ENCODE peak calls at places on chromosomes 4 and X, in six cellular contexts. V, I, E, Y, G and U are unnamed samples.
A peak's percentile ranks its signal among the peaks of the same experiment; 100 is the strongest.

GRCh38 chr4:78775278-78776030 is 696 bp upstream of the BMP2K start:
- DNase-seq in V (peak; percentile 87), I (peak; percentile 76), E (peak; percentile 86), Y (no peak), G (peak; percentile 94), U (peak; percentile 95)

GRCh38 chr4:89251396-89251795 is 56.2 kb downstream of the GPRIN3 start:
- DNase-seq in V (no peak), I (no peak), E (no peak), Y (no peak), G (no peak), U (no peak)

GRCh38 chrX:2935364-2935748 is 6.2 kb upstream of the ARSD start:
- DNase-seq in V (no peak), I (no peak), E (no peak), Y (no peak), G (no peak), U (no peak)

GRCh38 chr4:76546282-76547166 is 111.5 kb downstream of the SHROOM3 start:
- DNase-seq in V (peak; percentile 81), I (no peak), E (no peak), Y (no peak), G (no peak), U (no peak)

GRCh38 chr4:14908635-14909034 is 93.6 kb upstream of the CPEB2 start:
- DNase-seq in V (no peak), I (no peak), E (no peak), Y (no peak), G (no peak), U (no peak)

GRCh38 chr4:24382381-24382780 is 202.0 kb downstream of the DHX15 start:
- DNase-seq in V (no peak), I (no peak), E (no peak), Y (no peak), G (no peak), U (no peak)

GRCh38 chrX:93422693-93423092 is 250.7 kb downstream of the NAP1L3 start:
- DNase-seq in V (peak; percentile 64), I (no peak), E (no peak), Y (no peak), G (no peak), U (no peak)

GRCh38 chr4:26058537-26058936 is 144.5 kb downstream of the SMIM20 start:
- DNase-seq in V (no peak), I (no peak), E (no peak), Y (peak; percentile 32), G (peak; percentile 60), U (no peak)

GRCh38 chr4:68724426-68724825 is 54.0 kb upstream of the UGT2B15 start:
- DNase-seq in V (no peak), I (no peak), E (no peak), Y (no peak), G (no peak), U (no peak)

GRCh38 chrX:85326234-85327059 is 53.0 kb downstream of the POF1B start:
- DNase-seq in V (no peak), I (no peak), E (no peak), Y (no peak), G (peak; percentile 29), U (peak; percentile 32)

GRCh38 chr4:110007217-110007616 is 94.5 kb downstream of the EGF start:
- DNase-seq in V (no peak), I (no peak), E (no peak), Y (no peak), G (no peak), U (no peak)

GRCh38 chr4:86846921-86847320 is 2.3 kb downstream of the SLC10A6 start:
- DNase-seq in V (no peak), I (no peak), E (no peak), Y (no peak), G (no peak), U (no peak)

GRCh38 chrX:17525266-17525665 is 150.3 kb downstream of the NHS start:
- DNase-seq in V (no peak), I (no peak), E (no peak), Y (no peak), G (no peak), U (no peak)

GRCh38 chrX:124005220-124005619 is 43.7 kb downstream of the STAG2 start:
- DNase-seq in V (no peak), I (no peak), E (no peak), Y (no peak), G (no peak), U (no peak)

GRCh38 chrX:150772150-150772970 is 79.2 kb downstream of the MTMR1 start:
- DNase-seq in V (peak; percentile 83), I (peak; percentile 72), E (peak; percentile 67), Y (no peak), G (peak; percentile 95), U (peak; percentile 86)

GRCh38 chrX:68865300-68865699 is 36.5 kb downstream of the EFNB1 start:
- DNase-seq in V (no peak), I (no peak), E (no peak), Y (no peak), G (no peak), U (no peak)

GRCh38 chr4:73729534-73730165 is 10.7 kb upstream of the CXCL8 start:
- DNase-seq in V (peak; percentile 74), I (peak; percentile 52), E (no peak), Y (no peak), G (no peak), U (peak; percentile 63)

GRCh38 chr4:129526812-129527211 is 430.9 kb downstream of the C4orf33 start:
- DNase-seq in V (peak; percentile 15), I (no peak), E (no peak), Y (no peak), G (no peak), U (no peak)

GRCh38 chr4:130576218-130576617 is 1480.3 kb downstream of the C4orf33 start:
- DNase-seq in V (peak; percentile 81), I (no peak), E (no peak), Y (no peak), G (no peak), U (no peak)

GRCh38 chrX:125327891-125328290 is 8.2 kb downstream of the TEX13C start:
- DNase-seq in V (no peak), I (no peak), E (no peak), Y (no peak), G (no peak), U (no peak)

GRCh38 chrX:23634181-23634580 is 33.1 kb upstream of the PRDX4 start:
- DNase-seq in V (peak; percentile 10), I (no peak), E (no peak), Y (no peak), G (no peak), U (no peak)

GRCh38 chrX:46910415-46910814 is 1.8 kb upstream of the JADE3 start:
- DNase-seq in V (no peak), I (no peak), E (no peak), Y (no peak), G (no peak), U (no peak)

GRCh38 chr4:55475394-55476243 is 71.1 kb downstream of the CLOCK start:
- DNase-seq in V (no peak), I (no peak), E (no peak), Y (peak; percentile 4), G (no peak), U (no peak)
- H3K27ac ChIP-seq in V (no peak overlapping the region), I (no peak overlapping the region), E (no peak overlapping the region), Y (no peak overlapping the region), G (no peak overlapping the region), U (no peak overlapping the region)

GRCh38 chr4:3463556-3464348 is 646 bp downstream of the DOK7 start:
- DNase-seq in V (no peak), I (no peak), E (no peak), Y (no peak), G (no peak), U (no peak)

GRCh38 chr4:3461515-3462291 is 1.4 kb upstream of the DOK7 start:
- DNase-seq in V (no peak), I (peak; percentile 45), E (no peak), Y (no peak), G (peak; percentile 91), U (peak; percentile 87)

GRCh38 chr4:3460926-3461325 is 2.2 kb upstream of the DOK7 start:
- DNase-seq in V (no peak), I (no peak), E (no peak), Y (no peak), G (no peak), U (no peak)

GRCh38 chr4:3462790-3463415 is at the start of gene DOK7:
- DNase-seq in V (no peak), I (no peak), E (no peak), Y (no peak), G (peak; percentile 81), U (no peak)

DNA sequence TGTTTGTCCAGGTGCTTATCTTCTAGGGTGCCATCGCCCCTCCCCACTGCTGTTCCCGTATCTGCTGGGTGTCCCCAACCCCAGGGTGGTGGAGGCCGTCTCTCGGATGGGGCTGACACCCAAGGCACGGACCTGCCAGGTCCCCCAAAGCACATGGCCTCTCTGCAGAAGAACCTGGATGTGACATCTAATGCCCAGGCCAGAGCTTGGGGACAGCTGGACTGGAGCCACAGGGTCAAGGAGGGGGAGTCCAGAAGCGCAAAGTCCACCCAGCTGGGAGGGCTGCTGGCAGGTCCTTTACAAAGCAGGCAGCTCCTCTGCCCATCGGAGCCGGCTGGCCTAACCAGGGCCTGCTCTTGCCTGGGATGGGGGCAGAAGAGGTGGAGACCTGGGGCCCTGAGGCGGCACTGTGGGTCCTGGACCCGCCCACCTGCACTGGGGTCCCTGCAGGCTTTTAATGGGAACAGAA is 751 bp upstream of the DOK7 start:
- DNase-seq in V (no peak), I (no peak), E (no peak), Y (no peak), G (no peak), U (no peak)
- H3K27ac ChIP-seq in V (no peak overlapping the region), I (no peak overlapping the region), E (no peak overlapping the region), Y (no peak overlapping the region), G (peak overlapping the region; percentile 80), U (no peak overlapping the region)

DNA sequence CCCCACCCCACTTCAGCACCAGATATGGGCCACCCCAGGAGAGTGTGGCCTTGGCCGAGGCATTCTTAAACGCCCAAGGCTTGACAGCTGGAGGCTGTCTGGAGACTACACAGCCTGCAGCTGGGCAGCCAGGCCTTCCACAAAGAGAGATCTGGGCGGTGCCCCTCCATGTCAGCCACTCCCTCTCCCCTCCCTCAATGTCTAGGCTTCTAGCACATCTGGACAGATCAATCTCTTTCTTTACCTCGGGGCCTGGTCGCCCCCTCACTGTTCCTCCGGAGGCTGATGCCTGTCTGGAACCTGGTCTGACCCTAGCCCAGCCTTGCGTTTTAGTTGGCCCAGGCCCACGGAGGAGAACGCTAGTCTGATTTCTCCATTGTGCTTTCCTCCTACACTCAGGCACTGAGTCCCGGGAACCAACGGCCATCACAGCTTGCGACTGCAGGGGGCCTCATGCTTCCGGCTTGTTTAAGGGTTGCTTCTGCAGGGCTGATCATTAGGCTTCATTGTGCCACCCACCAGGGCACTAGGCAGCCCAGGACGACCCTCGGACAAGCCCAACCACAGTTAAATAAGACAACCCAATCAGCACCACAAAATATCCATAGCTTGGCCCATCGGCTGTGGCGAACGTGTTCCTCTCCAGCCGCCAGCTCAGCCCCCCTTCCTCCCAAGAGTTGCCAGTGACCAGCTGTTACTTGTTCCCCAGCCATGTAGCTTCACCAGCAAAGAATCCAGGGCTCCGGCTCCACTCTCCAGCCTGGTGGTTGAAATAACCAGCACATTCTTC is 200.6 kb downstream of the BCOR start:
- DNase-seq in V (peak; percentile 90), I (no peak), E (no peak), Y (no peak), G (peak; percentile 42), U (no peak)
- H3K27ac ChIP-seq in V (no peak overlapping the region), I (no peak overlapping the region), E (no peak overlapping the region), Y (no peak overlapping the region), G (no peak overlapping the region), U (peak overlapping the region; percentile 47)

DNA sequence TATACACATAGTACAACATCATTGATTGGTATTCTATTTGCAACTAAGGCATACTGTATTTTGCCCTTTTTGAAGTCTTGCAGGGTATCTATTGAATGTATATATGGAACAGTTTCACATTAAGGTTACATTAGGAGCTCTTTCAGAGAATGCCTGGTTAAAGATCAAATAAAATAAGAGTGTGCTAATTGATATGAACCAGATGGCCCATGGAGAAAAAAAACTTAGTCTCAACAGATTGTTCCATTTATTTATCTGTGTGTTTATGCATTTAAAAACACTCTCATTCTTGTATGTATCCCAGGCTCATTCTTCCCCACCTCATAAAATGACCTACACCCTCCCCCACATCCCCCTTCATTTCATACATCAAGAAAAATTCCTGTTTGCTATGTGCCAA is 35.2 kb upstream of the GRIA2 start:
- DNase-seq in V (no peak), I (no peak), E (no peak), Y (no peak), G (no peak), U (no peak)
- H3K27ac ChIP-seq in V (no peak overlapping the region), I (no peak overlapping the region), E (no peak overlapping the region), Y (no peak overlapping the region), G (no peak overlapping the region), U (no peak overlapping the region)